ENCODE peak calls at places on chromosome 20, in seven cellular contexts. B is adrenal gland; N is HEK293T; Z is amygdala; C is esophagus muscularis mucosa; Q is neural progenitor cell; L is activated CD8-positive, alpha-beta memory T cell treated with anti-CD3 and anti-CD28 coated beads for 48 hours. Y is an unnamed sample.

GRCh38 chr20:48839518-48839917 is 11.7 kb upstream of the PREX1 start:
- DNase-seq in Q (no peak), C (no peak), Z (no peak), B (no peak), N (no peak), L (no peak), Y (no peak)

GRCh38 chr20:34557936-34558319 is 590 bp upstream of the MAP1LC3A start:
- DNase-seq in L (no peak), C (no peak), B (no peak), Q (no peak), N (no peak), Z (no peak), Y (no peak)

GRCh38 chr20:235891-236290 is 8.8 kb downstream of the DEFB129 start:
- DNase-seq in Z (no peak), C (no peak), Q (peak), B (no peak), L (no peak), N (no peak), Y (no peak)

GRCh38 chr20:35404614-35405259 is 7.0 kb downstream of the UQCC1 start:
- DNase-seq in Z (no peak), C (no peak), Q (no peak), N (no peak), L (no peak), B (no peak), Y (peak)

GRCh38 chr20:428658-429200 is 20.6 kb downstream of the RBCK1 start:
- DNase-seq in B (no peak), L (no peak), Z (no peak), C (no peak), N (no peak), Q (no peak), Y (no peak)

GRCh38 chr20:13995841-13996240 is 525 bp downstream of the MACROD2 start:
- DNase-seq in L (no peak), Z (no peak), B (peak), C (no peak), Q (peak), N (peak), Y (no peak)

GRCh38 chr20:38353298-38353697 is 7.0 kb downstream of the LBP start:
- DNase-seq in Q (peak), L (no peak), N (no peak), B (no peak), Z (no peak), C (no peak), Y (no peak)

GRCh38 chr20:13243826-13244376 is 22.8 kb downstream of the ISM1 start:
- DNase-seq in C (no peak), L (no peak), Z (no peak), Q (no peak), B (no peak), N (no peak), Y (no peak)

GRCh38 chr20:51624157-51624731 is 81.7 kb upstream of the NFATC2 start:
- DNase-seq in N (peak), Z (no peak), L (peak), C (no peak), Q (peak), B (peak), Y (peak)

GRCh38 chr20:2865630-2866029 is 7.7 kb upstream of the PTPRA start:
- DNase-seq in B (no peak), L (no peak), Q (no peak), N (peak), C (no peak), Z (no peak), Y (no peak)